ENCODE peak calls at places on chromosomes 3 and 15, in five cellular contexts. B is islet precursor cell; D is Panc1; A is esophagus muscularis mucosa; I is activated CD8-positive, alpha-beta memory T cell treated with anti-CD3 and anti-CD28 coated beads for 24 hours. F is an unnamed sample.

GRCh38 chr15:65583701-65584100 is 27.2 kb downstream of the INTS14 start:
- DNase-seq in B (peak; percentile 66), D (no peak), A (no peak), I (no peak), F (peak; percentile 55)

GRCh38 chr15:69748700-69749099 is 296.1 kb downstream of the RPLP1 start:
- DNase-seq in B (no peak), D (no peak), A (no peak), I (peak; percentile 54), F (no peak)

GRCh38 chr15:78018968-78019644 is 58.4 kb downstream of the TBC1D2B start:
- DNase-seq in B (no peak), D (no peak), A (no peak), I (peak; percentile 52), F (peak; percentile 61)

GRCh38 chr15:33067456-33067855 is 127.1 kb downstream of the FMN1 start:
- DNase-seq in B (peak; percentile 70), D (no peak), A (no peak), I (no peak), F (no peak)

GRCh38 chr3:197408177-197408957 is 110.0 kb upstream of the DLG1 start:
- DNase-seq in B (no peak), D (no peak), A (no peak), I (peak; percentile 35), F (no peak)

GRCh38 chr15:90840157-90840855 is 28.1 kb upstream of the FURIN start:
- DNase-seq in B (no peak), D (no peak), A (no peak), I (no peak), F (no peak)

GRCh38 chr3:50275996-50276761 is 2.7 kb upstream of the LSMEM2 start:
- DNase-seq in B (no peak), D (no peak), A (no peak), I (no peak), F (no peak)

GRCh38 chr3:195537995-195538394 is 5.1 kb downstream of the PPP1R2 start:
- DNase-seq in B (no peak), D (no peak), A (no peak), I (no peak), F (peak; percentile 33)

GRCh38 chr3:129467934-129468333 is 27.9 kb downstream of the IFT122 start:
- DNase-seq in B (no peak), D (no peak), A (no peak), I (no peak), F (no peak)

GRCh38 chr15:85024003-85024402 is 42.3 kb downstream of the PDE8A start:
- DNase-seq in B (no peak), D (no peak), A (no peak), I (no peak), F (no peak)

GRCh38 chr3:113663324-113663750 is 33.1 kb downstream of the USF3 start:
- DNase-seq in B (no peak), D (no peak), A (no peak), I (no peak), F (no peak)

GRCh38 chr3:185807455-185808068 is 17.3 kb downstream of the IGF2BP2 start:
- DNase-seq in B (peak; percentile 75), D (no peak), A (no peak), I (no peak), F (no peak)

GRCh38 chr3:138384971-138385370 is 36.6 kb downstream of the MRAS start:
- DNase-seq in B (no peak), D (no peak), A (no peak), I (no peak), F (no peak)

GRCh38 chr3:101253429-101253828 is 66.9 kb downstream of the IMPG2 start:
- DNase-seq in B (no peak), D (no peak), A (no peak), I (no peak), F (no peak)

GRCh38 chr3:172939651-172940293 is 189.2 kb downstream of the ECT2 start:
- DNase-seq in B (peak; percentile 59), D (no peak), A (no peak), I (no peak), F (no peak)

GRCh38 chr3:172525116-172525613 is 1.9 kb upstream of the TNFSF10 start:
- DNase-seq in B (no peak), D (no peak), A (no peak), I (no peak), F (no peak)

GRCh38 chr15:65939901-65940617 is 70.8 kb downstream of the RAB11A start:
- DNase-seq in B (peak; percentile 58), D (no peak), A (no peak), I (no peak), F (no peak)

GRCh38 chr3:172391592-172392302 is 56.5 kb downstream of the GHSR start:
- DNase-seq in B (no peak), D (no peak), A (no peak), I (no peak), F (no peak)

GRCh38 chr15:73906346-73907017 is 19.8 kb upstream of the LOXL1 start:
- DNase-seq in B (no peak), D (no peak), A (no peak), I (no peak), F (no peak)

GRCh38 chr3:33883538-33884203 is 85.2 kb downstream of the PDCD6IP start:
- DNase-seq in B (no peak), D (peak; percentile 17), A (no peak), I (peak; percentile 61), F (peak; percentile 45)

GRCh38 chr15:51917493-51917892 is 54.1 kb downstream of the LEO1 start:
- DNase-seq in B (peak; percentile 75), D (no peak), A (no peak), I (no peak), F (no peak)

GRCh38 chr15:93317772-93318171 is 228.8 kb upstream of the RGMA start:
- DNase-seq in B (peak; percentile 66), D (no peak), A (peak; percentile 55), I (no peak), F (no peak)

GRCh38 chr15:81072551-81072950 is 61.5 kb upstream of the CFAP161 start:
- DNase-seq in B (no peak), D (no peak), A (no peak), I (no peak), F (no peak)

GRCh38 chr3:119825820-119826219 is 43.9 kb downstream of the NR1I2 start:
- DNase-seq in B (no peak), D (no peak), A (no peak), I (no peak), F (no peak)

GRCh38 chr3:193573403-193573802 is 18.7 kb upstream of the ATP13A4 start:
- DNase-seq in B (no peak), D (no peak), A (peak; percentile 37), I (no peak), F (no peak)

GRCh38 chr15:67144609-67145306 is 79.4 kb downstream of the SMAD3 start:
- DNase-seq in B (peak; percentile 83), D (no peak), A (no peak), I (no peak), F (no peak)

GRCh38 chr3:62260655-62261054 is 112.7 kb downstream of the FEZF2 start:
- DNase-seq in B (no peak), D (no peak), A (no peak), I (no peak), F (no peak)

GRCh38 chr3:126357299-126358037 is at the start of gene KLF15:
- DNase-seq in B (peak; percentile 91), D (peak; percentile 25), A (peak; percentile 96), I (peak; percentile 91), F (peak; percentile 96)

GRCh38 chr3:159929181-159929893 is 59.3 kb upstream of the IL12A start:
- DNase-seq in B (no peak), D (no peak), A (peak; percentile 83), I (no peak), F (peak; percentile 37)

GRCh38 chr15:69576035-69576526 is 123.5 kb downstream of the RPLP1 start:
- DNase-seq in B (peak; percentile 69), D (no peak), A (no peak), I (peak; percentile 88), F (peak; percentile 45)

GRCh38 chr15:80779658-80780415 is 667 bp downstream of the CEMIP start:
- DNase-seq in B (peak; percentile 67), D (no peak), A (no peak), I (no peak), F (peak; percentile 18)